ENCODE peak calls at places on chromosomes 16 and 17, in ten cellular contexts. Q is germinal center; K is HEK293T; R is effector CD4-positive, alpha-beta T cell; T is activated T-cell treated with anti-CD3 and anti-CD28 coated beads for 48 hours; G is Peyer's patch; L is NCI-H1092 treated with DMSO at 0.1 percent for 48 hours; V is neural crest cell; X is uterus; B is fibroblast of pulmonary artery. Z is an unnamed sample.
A peak's percentile ranks its signal among the peaks of the same experiment; 100 is the strongest.

GRCh38 chr16:78206623-78207223 is 107.3 kb downstream of the WWOX start:
- DNase-seq in V (no peak), K (no peak), B (no peak), T (no peak), X (no peak), L (no peak), R (no peak), G (no peak), Q (no peak), Z (no peak)

GRCh38 chr17:38853292-38854219 is at the start of gene RPL23:
- DNase-seq in B (peak; percentile 98), V (peak; percentile 83), T (peak; percentile 83), K (peak; percentile 80), L (peak; percentile 98), Q (peak; percentile 92), G (peak; percentile 97), X (peak; percentile 93), R (peak; percentile 86), Z (peak; percentile 87)

GRCh38 chr17:72462814-72463213 is 342.0 kb downstream of the SOX9 start:
- DNase-seq in B (no peak), K (no peak), X (no peak), L (no peak), T (no peak), V (no peak), R (no peak), G (no peak), Q (no peak), Z (no peak)

GRCh38 chr17:58624751-58625150 is 67.1 kb downstream of the TEX14 start:
- DNase-seq in V (no peak), B (no peak), X (no peak), K (no peak), T (no peak), L (no peak), G (no peak), R (no peak), Q (no peak), Z (no peak)

GRCh38 chr17:18159551-18160120 is 24.0 kb upstream of the ALKBH5 start:
- DNase-seq in V (no peak), X (no peak), R (no peak), K (no peak), G (no peak), Q (no peak), T (no peak), L (no peak), B (no peak), Z (no peak)

GRCh38 chr16:50244140-50244503 is 22.2 kb upstream of the ADCY7 start:
- DNase-seq in X (no peak), R (no peak), K (no peak), B (no peak), V (no peak), G (no peak), Q (no peak), T (no peak), L (no peak), Z (no peak)

GRCh38 chr16:15856901-15857778 is at the start of gene MYH11:
- DNase-seq in X (peak; percentile 81), B (no peak), G (no peak), V (peak; percentile 7), R (no peak), K (no peak), Q (peak; percentile 45), L (no peak), T (no peak), Z (no peak)

GRCh38 chr16:85615014-85615851 is 2.1 kb downstream of the GSE1 start:
- DNase-seq in X (no peak), R (no peak), B (no peak), G (peak; percentile 45), Q (no peak), L (no peak), T (peak; percentile 67), V (no peak), K (no peak), Z (no peak)

GRCh38 chr16:55992551-55992950 is 117.4 kb upstream of the CES5A start:
- DNase-seq in Q (no peak), V (no peak), B (no peak), G (no peak), T (no peak), K (no peak), R (no peak), L (no peak), X (no peak), Z (no peak)

GRCh38 chr16:68978303-68978954 is 127.0 kb upstream of the HAS3 start:
- DNase-seq in X (no peak), V (no peak), L (no peak), Q (no peak), G (no peak), K (no peak), T (no peak), R (no peak), B (no peak), Z (no peak)

GRCh38 chr17:3802461-3803307 is 1.7 kb upstream of the ITGAE start:
- DNase-seq in X (peak; percentile 82), B (peak; percentile 84), L (no peak), K (no peak), V (no peak), G (no peak), T (no peak), R (no peak), Q (no peak), Z (no peak)

GRCh38 chr17:54967621-54968258 is 714 bp downstream of the COX11 start:
- DNase-seq in B (no peak), V (no peak), R (no peak), T (no peak), Q (peak; percentile 39), L (peak; percentile 34), X (no peak), G (no peak), K (peak; percentile 36), Z (no peak)

GRCh38 chr17:7029659-7030058 is 6.2 kb upstream of the SLC16A13 start:
- DNase-seq in R (no peak), V (no peak), L (no peak), X (no peak), Q (no peak), G (peak; percentile 67), K (no peak), B (no peak), T (no peak), Z (no peak)

GRCh38 chr17:3665834-3666233 is 2.5 kb downstream of the TAX1BP3 start:
- DNase-seq in Q (no peak), L (no peak), K (no peak), G (no peak), V (no peak), B (no peak), R (no peak), X (peak; percentile 50), T (no peak), Z (no peak)

GRCh38 chr16:11601425-11601824 is 14.7 kb upstream of the LITAF start:
- DNase-seq in R (no peak), G (no peak), K (no peak), T (no peak), L (no peak), B (no peak), V (no peak), X (no peak), Q (no peak), Z (no peak)

GRCh38 chr17:54906713-54907112 is 6.1 kb downstream of the TOM1L1 start:
- DNase-seq in G (no peak), L (no peak), K (no peak), Q (no peak), R (no peak), V (no peak), B (no peak), X (no peak), T (no peak), Z (no peak)

GRCh38 chr16:4882633-4883285 is 35.5 kb downstream of the UBN1 start:
- DNase-seq in G (no peak), Q (no peak), L (peak; percentile 17), V (no peak), K (no peak), R (no peak), X (no peak), B (peak; percentile 59), T (no peak), Z (peak; percentile 77)

GRCh38 chr16:2821483-2822157 is 4.6 kb downstream of the PRSS21 start:
- DNase-seq in X (peak; percentile 1), G (no peak), K (no peak), Q (no peak), V (no peak), L (no peak), T (no peak), B (no peak), R (no peak), Z (no peak)

GRCh38 chr17:5785343-5785742 is 201.0 kb upstream of the NLRP1 start:
- DNase-seq in K (no peak), L (no peak), R (no peak), X (no peak), T (no peak), G (no peak), B (peak; percentile 20), V (no peak), Q (no peak), Z (no peak)

GRCh38 chr17:73155410-73156165 is 9.2 kb upstream of the SSTR2 start:
- DNase-seq in K (no peak), X (no peak), L (peak; percentile 84), G (no peak), B (no peak), Q (no peak), R (no peak), T (no peak), V (no peak), Z (no peak)

GRCh38 chr16:16033208-16033717 is 83.8 kb downstream of the ABCC1 start:
- DNase-seq in G (peak; percentile 27), Q (no peak), L (no peak), K (no peak), V (no peak), X (no peak), B (no peak), T (peak; percentile 9), R (no peak), Z (no peak)

GRCh38 chr16:72129976-72130656 is 36.5 kb downstream of the DHX38 start:
- DNase-seq in X (no peak), K (no peak), V (no peak), R (no peak), T (no peak), B (no peak), Q (no peak), L (no peak), G (no peak), Z (no peak)

GRCh38 chr17:81403040-81403467 is 7.8 kb downstream of the BAHCC1 start:
- DNase-seq in V (no peak), B (no peak), Q (no peak), X (no peak), T (no peak), K (no peak), L (no peak), R (no peak), G (no peak), Z (no peak)

GRCh38 chr17:40418428-40418706 is 671 bp upstream of the TOP2A start:
- DNase-seq in X (no peak), K (no peak), B (no peak), V (no peak), Q (no peak), R (no peak), L (no peak), G (peak; percentile 23), T (no peak), Z (no peak)

GRCh38 chr16:57141822-57142631 is 43.8 kb downstream of the PSME3IP1 start:
- DNase-seq in B (no peak), R (no peak), X (no peak), V (no peak), L (no peak), Q (peak; percentile 46), K (no peak), G (peak; percentile 41), T (no peak), Z (no peak)

GRCh38 chr16:75231570-75231969 is 12.8 kb downstream of the CTRB1 start:
- DNase-seq in R (no peak), T (no peak), B (no peak), K (no peak), X (no peak), G (no peak), Q (no peak), L (no peak), V (no peak), Z (no peak)

GRCh38 chr17:9647014-9647413 is 1.7 kb downstream of the USP43 start:
- DNase-seq in B (no peak), Q (no peak), X (no peak), V (no peak), K (no peak), G (no peak), R (no peak), T (no peak), L (no peak), Z (no peak)